ENCODE peak calls at places on chromosome 17, in ten cellular contexts. One of them, this sample, is unnamed.

GRCh38 chr17:71052971-71053370 is 883.6 kb downstream of the KCNJ2 start:
- DNase-seq in body of pancreas: no peak
- DNase-seq in A172: no peak
- DNase-seq in NCI-H1092: no peak
- DNase-seq in mucosa of descending colon: no peak
- DNase-seq in Calu3: no peak
- DNase-seq in germinal center: no peak
- DNase-seq in Kasumi-1: no peak
- DNase-seq in adipocyte: no peak
- DNase-seq in GM13977: no peak
- DNase-seq in this sample: no peak

GRCh38 chr17:28946239-28946638 is 5.1 kb downstream of the PHF12 start:
- DNase-seq in GM13977: no peak
- DNase-seq in NCI-H1092: no peak
- DNase-seq in Kasumi-1: no peak
- DNase-seq in germinal center: no peak
- DNase-seq in adipocyte: peak
- DNase-seq in body of pancreas: no peak
- DNase-seq in Calu3: no peak
- DNase-seq in mucosa of descending colon: no peak
- DNase-seq in A172: peak
- DNase-seq in this sample: peak

GRCh38 chr17:77440571-77440981 is 299.8 kb downstream of the SEC14L1 start:
- DNase-seq in Calu3: no peak
- DNase-seq in body of pancreas: no peak
- DNase-seq in adipocyte: no peak
- DNase-seq in germinal center: peak
- DNase-seq in Kasumi-1: peak
- DNase-seq in NCI-H1092: no peak
- DNase-seq in mucosa of descending colon: no peak
- DNase-seq in A172: no peak
- DNase-seq in GM13977: no peak
- DNase-seq in this sample: no peak

GRCh38 chr17:59837362-59838195 is 55.2 kb downstream of the TUBD1 start:
- DNase-seq in NCI-H1092: no peak
- DNase-seq in Calu3: peak
- DNase-seq in mucosa of descending colon: no peak
- DNase-seq in adipocyte: peak
- DNase-seq in body of pancreas: peak
- DNase-seq in germinal center: peak
- DNase-seq in A172: peak
- DNase-seq in Kasumi-1: peak
- DNase-seq in GM13977: peak
- DNase-seq in this sample: peak

GRCh38 chr17:57597531-57598453 is 147.3 kb downstream of the CCDC182 start:
- DNase-seq in body of pancreas: peak
- DNase-seq in A172: peak
- DNase-seq in Calu3: peak
- DNase-seq in mucosa of descending colon: peak
- DNase-seq in Kasumi-1: peak
- DNase-seq in adipocyte: peak
- DNase-seq in NCI-H1092: no peak
- DNase-seq in GM13977: no peak
- DNase-seq in germinal center: no peak
- DNase-seq in this sample: peak

GRCh38 chr17:64146418-64147109 is 16.6 kb upstream of the ERN1 start:
- DNase-seq in mucosa of descending colon: peak
- DNase-seq in NCI-H1092: peak
- DNase-seq in Calu3: peak
- DNase-seq in adipocyte: peak
- DNase-seq in Kasumi-1: peak
- DNase-seq in body of pancreas: peak
- DNase-seq in GM13977: peak
- DNase-seq in A172: peak
- DNase-seq in germinal center: peak
- DNase-seq in this sample: peak

GRCh38 chr17:71792966-71793365 is 327.9 kb upstream of the SOX9 start:
- DNase-seq in mucosa of descending colon: no peak
- DNase-seq in germinal center: no peak
- DNase-seq in GM13977: no peak
- DNase-seq in NCI-H1092: no peak
- DNase-seq in body of pancreas: no peak
- DNase-seq in adipocyte: peak
- DNase-seq in A172: no peak
- DNase-seq in Kasumi-1: no peak
- DNase-seq in Calu3: peak
- DNase-seq in this sample: peak

GRCh38 chr17:29180051-29180787 is at the start of gene MYO18A:
- DNase-seq in mucosa of descending colon: peak
- DNase-seq in Calu3: peak
- DNase-seq in germinal center: peak
- DNase-seq in NCI-H1092: peak
- DNase-seq in Kasumi-1: peak
- DNase-seq in GM13977: peak
- DNase-seq in body of pancreas: peak
- DNase-seq in A172: peak
- DNase-seq in adipocyte: peak
- DNase-seq in this sample: peak

GRCh38 chr17:45018514-45019176 is 32.8 kb downstream of the DCAKD start:
- DNase-seq in germinal center: no peak
- DNase-seq in mucosa of descending colon: peak
- DNase-seq in GM13977: peak
- DNase-seq in body of pancreas: peak
- DNase-seq in adipocyte: peak
- DNase-seq in A172: no peak
- DNase-seq in Kasumi-1: no peak
- DNase-seq in NCI-H1092: no peak
- DNase-seq in Calu3: no peak
- DNase-seq in this sample: no peak

GRCh38 chr17:19263621-19264010 is 26.4 kb downstream of the EPN2 start:
- DNase-seq in GM13977: no peak
- DNase-seq in A172: peak
- DNase-seq in mucosa of descending colon: no peak
- DNase-seq in Kasumi-1: no peak
- DNase-seq in NCI-H1092: no peak
- DNase-seq in germinal center: no peak
- DNase-seq in body of pancreas: no peak
- DNase-seq in Calu3: no peak
- DNase-seq in adipocyte: peak
- DNase-seq in this sample: peak

GRCh38 chr17:10421211-10421610 is 539 bp downstream of the MYH8 start:
- DNase-seq in mucosa of descending colon: no peak
- DNase-seq in Kasumi-1: no peak
- DNase-seq in A172: no peak
- DNase-seq in NCI-H1092: no peak
- DNase-seq in GM13977: no peak
- DNase-seq in body of pancreas: no peak
- DNase-seq in germinal center: no peak
- DNase-seq in adipocyte: no peak
- DNase-seq in Calu3: no peak
- DNase-seq in this sample: no peak

GRCh38 chr17:45332989-45333701 is 16.3 kb upstream of the MAP3K14 start:
- DNase-seq in mucosa of descending colon: no peak
- DNase-seq in body of pancreas: no peak
- DNase-seq in GM13977: peak
- DNase-seq in germinal center: no peak
- DNase-seq in A172: peak
- DNase-seq in Kasumi-1: peak
- DNase-seq in Calu3: no peak
- DNase-seq in adipocyte: no peak
- DNase-seq in NCI-H1092: no peak
- DNase-seq in this sample: no peak

GRCh38 chr17:27538156-27538955 is 82.1 kb downstream of the KSR1 start:
- DNase-seq in NCI-H1092: no peak
- DNase-seq in A172: no peak
- DNase-seq in adipocyte: no peak
- DNase-seq in Kasumi-1: no peak
- DNase-seq in body of pancreas: no peak
- DNase-seq in germinal center: no peak
- DNase-seq in Calu3: no peak
- DNase-seq in mucosa of descending colon: no peak
- DNase-seq in GM13977: no peak
- DNase-seq in this sample: no peak

GRCh38 chr17:61091096-61091495 is 308.5 kb upstream of the TBX2 start:
- DNase-seq in Kasumi-1: no peak
- DNase-seq in GM13977: no peak
- DNase-seq in NCI-H1092: no peak
- DNase-seq in body of pancreas: no peak
- DNase-seq in A172: no peak
- DNase-seq in mucosa of descending colon: no peak
- DNase-seq in adipocyte: no peak
- DNase-seq in Calu3: no peak
- DNase-seq in germinal center: no peak
- DNase-seq in this sample: no peak

GRCh38 chr17:15918661-15919259 is 26.2 kb upstream of the ADORA2B start:
- DNase-seq in adipocyte: no peak
- DNase-seq in mucosa of descending colon: peak
- DNase-seq in GM13977: no peak
- DNase-seq in body of pancreas: peak
- DNase-seq in Calu3: no peak
- DNase-seq in germinal center: no peak
- DNase-seq in Kasumi-1: no peak
- DNase-seq in NCI-H1092: no peak
- DNase-seq in A172: peak
- DNase-seq in this sample: no peak

GRCh38 chr17:68296217-68297140 is 5.2 kb downstream of the ARSG start:
- DNase-seq in GM13977: no peak
- DNase-seq in Kasumi-1: no peak
- DNase-seq in body of pancreas: peak
- DNase-seq in A172: no peak
- DNase-seq in NCI-H1092: no peak
- DNase-seq in germinal center: no peak
- DNase-seq in adipocyte: no peak
- DNase-seq in Calu3: no peak
- DNase-seq in mucosa of descending colon: no peak
- DNase-seq in this sample: no peak

GRCh38 chr17:58390884-58391283 is 26.4 kb downstream of the RNF43 start:
- DNase-seq in GM13977: no peak
- DNase-seq in Calu3: no peak
- DNase-seq in NCI-H1092: no peak
- DNase-seq in adipocyte: no peak
- DNase-seq in body of pancreas: no peak
- DNase-seq in Kasumi-1: no peak
- DNase-seq in germinal center: no peak
- DNase-seq in mucosa of descending colon: no peak
- DNase-seq in A172: no peak
- DNase-seq in this sample: no peak

GRCh38 chr17:59802160-59802559 is 90.6 kb downstream of the TUBD1 start:
- DNase-seq in Calu3: no peak
- DNase-seq in body of pancreas: no peak
- DNase-seq in A172: no peak
- DNase-seq in NCI-H1092: no peak
- DNase-seq in mucosa of descending colon: no peak
- DNase-seq in GM13977: no peak
- DNase-seq in adipocyte: no peak
- DNase-seq in Kasumi-1: no peak
- DNase-seq in germinal center: no peak
- DNase-seq in this sample: no peak

GRCh38 chr17:29107933-29108805 is 65.2 kb downstream of the PIPOX start:
- DNase-seq in mucosa of descending colon: no peak
- DNase-seq in Kasumi-1: no peak
- DNase-seq in A172: peak
- DNase-seq in adipocyte: no peak
- DNase-seq in germinal center: no peak
- DNase-seq in GM13977: no peak
- DNase-seq in NCI-H1092: peak
- DNase-seq in Calu3: peak
- DNase-seq in body of pancreas: peak
- DNase-seq in this sample: no peak

GRCh38 chr17:18225562-18226283 is at the start of gene LLGL1:
- DNase-seq in GM13977: no peak
- DNase-seq in germinal center: no peak
- DNase-seq in mucosa of descending colon: peak
- DNase-seq in NCI-H1092: peak
- DNase-seq in Calu3: no peak
- DNase-seq in Kasumi-1: peak
- DNase-seq in A172: no peak
- DNase-seq in body of pancreas: no peak
- DNase-seq in adipocyte: peak
- DNase-seq in this sample: no peak

GRCh38 chr17:79045830-79046500 is 22.0 kb downstream of the C1QTNF1 start:
- DNase-seq in Kasumi-1: peak
- DNase-seq in NCI-H1092: peak
- DNase-seq in body of pancreas: peak
- DNase-seq in Calu3: peak
- DNase-seq in GM13977: peak
- DNase-seq in mucosa of descending colon: peak
- DNase-seq in A172: peak
- DNase-seq in germinal center: peak
- DNase-seq in adipocyte: peak
- DNase-seq in this sample: peak

GRCh38 chr17:80104321-80104955 is 3.1 kb downstream of the GAA start:
- DNase-seq in GM13977: no peak
- DNase-seq in germinal center: no peak
- DNase-seq in Kasumi-1: no peak
- DNase-seq in adipocyte: no peak
- DNase-seq in NCI-H1092: peak
- DNase-seq in Calu3: no peak
- DNase-seq in body of pancreas: no peak
- DNase-seq in A172: peak
- DNase-seq in mucosa of descending colon: no peak
- DNase-seq in this sample: no peak

GRCh38 chr17:33653389-33653788 is 360.3 kb upstream of the ASIC2 start:
- DNase-seq in body of pancreas: no peak
- DNase-seq in adipocyte: no peak
- DNase-seq in Kasumi-1: no peak
- DNase-seq in NCI-H1092: no peak
- DNase-seq in GM13977: no peak
- DNase-seq in Calu3: no peak
- DNase-seq in A172: no peak
- DNase-seq in mucosa of descending colon: no peak
- DNase-seq in germinal center: no peak
- DNase-seq in this sample: no peak

GRCh38 chr17:6456914-6457687 is 12.8 kb downstream of the PIMREG start:
- DNase-seq in adipocyte: peak
- DNase-seq in body of pancreas: no peak
- DNase-seq in Calu3: peak
- DNase-seq in A172: peak
- DNase-seq in Kasumi-1: no peak
- DNase-seq in germinal center: no peak
- DNase-seq in mucosa of descending colon: peak
- DNase-seq in GM13977: no peak
- DNase-seq in NCI-H1092: no peak
- DNase-seq in this sample: peak

GRCh38 chr17:10031102-10031501 is 126.0 kb upstream of the RCVRN start:
- DNase-seq in A172: no peak
- DNase-seq in NCI-H1092: no peak
- DNase-seq in body of pancreas: no peak
- DNase-seq in Kasumi-1: no peak
- DNase-seq in mucosa of descending colon: no peak
- DNase-seq in Calu3: no peak
- DNase-seq in germinal center: no peak
- DNase-seq in adipocyte: no peak
- DNase-seq in GM13977: no peak
- DNase-seq in this sample: no peak

GRCh38 chr17:43723697-43724359 is 34.8 kb downstream of the SOST start:
- DNase-seq in body of pancreas: peak
- DNase-seq in Calu3: peak
- DNase-seq in adipocyte: peak
- DNase-seq in mucosa of descending colon: no peak
- DNase-seq in NCI-H1092: no peak
- DNase-seq in A172: peak
- DNase-seq in Kasumi-1: no peak
- DNase-seq in GM13977: no peak
- DNase-seq in germinal center: no peak
- DNase-seq in this sample: peak

GRCh38 chr17:3049705-3050295 is 13.6 kb downstream of the OR1D5 start:
- DNase-seq in NCI-H1092: no peak
- DNase-seq in mucosa of descending colon: no peak
- DNase-seq in Kasumi-1: no peak
- DNase-seq in GM13977: no peak
- DNase-seq in germinal center: no peak
- DNase-seq in adipocyte: no peak
- DNase-seq in Calu3: no peak
- DNase-seq in A172: no peak
- DNase-seq in body of pancreas: no peak
- DNase-seq in this sample: no peak

GRCh38 chr17:39962642-39963220 is at the start of gene GSDMA:
- DNase-seq in mucosa of descending colon: no peak
- DNase-seq in Kasumi-1: no peak
- DNase-seq in Calu3: peak
- DNase-seq in adipocyte: no peak
- DNase-seq in germinal center: no peak
- DNase-seq in A172: no peak
- DNase-seq in NCI-H1092: no peak
- DNase-seq in body of pancreas: no peak
- DNase-seq in GM13977: no peak
- DNase-seq in this sample: no peak

This sample was measured in HFFc6.